ENCODE peak calls at places on chromosomes 1 and 21, in six cellular contexts. Z is spleen, F is GM23338, B is heart right ventricle, O is HepG2, G is body of pancreas. V is an unnamed sample.

GRCh38 chr1:54292015-54292739 is 92.2 kb downstream of the MRPL37 start:
- DNase-seq in Z (no peak), B (no peak), O (no peak), F (no peak), G (no peak), V (no peak)

GRCh38 chr1:207817166-207817565 is 65.3 kb downstream of the CD46 start:
- DNase-seq in F (no peak), B (no peak), Z (no peak), G (no peak), O (no peak), V (no peak)

GRCh38 chr1:36638268-36638667 is 155.6 kb upstream of the CSF3R start:
- DNase-seq in F (no peak), G (no peak), O (no peak), Z (no peak), B (no peak), V (no peak)

GRCh38 chr1:45685308-45686080 is 839 bp downstream of the GPBP1L1 start:
- DNase-seq in F (peak), Z (no peak), O (no peak), G (no peak), B (no peak), V (peak)

GRCh38 chr1:169964206-169964605 is 70.5 kb upstream of the SCYL3 start:
- DNase-seq in F (no peak), Z (no peak), B (no peak), O (no peak), G (no peak), V (no peak)

GRCh38 chr1:197393105-197393504 is 125.1 kb downstream of the CRB1 start:
- DNase-seq in F (peak), G (no peak), O (no peak), B (no peak), Z (no peak), V (no peak)

GRCh38 chr1:206954616-206955342 is 8.5 kb upstream of the PIGR start:
- DNase-seq in Z (no peak), O (no peak), F (no peak), B (no peak), G (no peak), V (no peak)

GRCh38 chr1:199954701-199955100 is 72.8 kb upstream of the NR5A2 start:
- DNase-seq in Z (peak), O (peak), B (no peak), G (peak), F (peak), V (no peak)

GRCh38 chr1:2990376-2991115 is 30.7 kb upstream of the ACTRT2 start:
- DNase-seq in B (no peak), O (no peak), G (peak), F (no peak), Z (peak), V (no peak)

GRCh38 chr1:54117815-54118563 is 34.8 kb downstream of the CDCP2 start:
- DNase-seq in G (no peak), B (no peak), Z (peak), O (no peak), F (no peak), V (no peak)

GRCh38 chr1:206725053-206725963 is 40.6 kb downstream of the MAPKAPK2 start:
- DNase-seq in G (peak), O (peak), Z (no peak), F (peak), B (no peak), V (no peak)

GRCh38 chr1:5985250-5985649 is 7.0 kb downstream of the NPHP4 start:
- DNase-seq in B (no peak), F (no peak), G (no peak), Z (peak), O (no peak), V (no peak)

GRCh38 chr1:30749691-30750583 is 7.6 kb downstream of the LAPTM5 start:
- DNase-seq in Z (peak), O (no peak), F (no peak), B (no peak), G (no peak), V (no peak)

DNA sequence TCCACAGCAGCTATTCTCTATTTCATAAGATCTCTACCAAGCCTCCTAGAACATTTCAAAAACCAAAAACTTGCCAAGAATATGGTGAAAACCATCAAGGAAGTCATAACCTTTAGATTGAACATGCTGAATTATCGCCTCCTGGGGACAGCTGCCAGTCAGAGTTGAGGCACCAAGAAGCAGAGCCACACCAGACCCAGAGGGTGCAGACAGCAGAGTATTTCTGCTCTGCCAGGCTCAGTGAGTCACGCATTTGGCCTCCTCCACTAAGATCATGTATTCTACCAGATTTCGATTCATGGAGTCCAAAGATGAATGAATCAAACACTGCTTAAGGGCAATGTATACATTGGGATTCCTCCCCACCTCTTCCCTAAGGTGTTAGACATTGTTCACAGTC is 2.1 kb downstream of the F3 start:
- DNase-seq in B (no peak), F (no peak), O (no peak), Z (no peak), G (no peak), V (no peak)
- H3K27ac ChIP-seq in B (peak), F (no peak), O (no peak), Z (no peak), G (no peak), V (peak)

GRCh38 chr21:20998886-20999285 is 677 bp downstream of the NCAM2 start:
- DNase-seq in F (no peak), Z (no peak), O (no peak), G (no peak), B (no peak), V (no peak)
- H3K4me3 ChIP-seq in F (peak), Z (peak), O (peak), G (peak), B (peak), V (peak)

GRCh38 chr1:183470961-183471747 is 1.1 kb upstream of the SMG7 start:
- DNase-seq in Z (peak), F (peak), G (peak), B (peak), O (peak), V (peak)

GRCh38 chr1:183471748-183472487 is 381 bp upstream of the SMG7 start:
- DNase-seq in F (peak), B (peak), O (peak), G (peak), Z (peak), V (peak)

GRCh38 chr1:183470147-183470960 is 1.9 kb upstream of the SMG7 start:
- DNase-seq in B (peak), F (peak), Z (peak), G (peak), O (peak), V (peak)

GRCh38 chr1:183472488-183473285 is at the start of gene SMG7:
- DNase-seq in G (no peak), B (peak), Z (peak), O (no peak), F (peak), V (peak)

DNA sequence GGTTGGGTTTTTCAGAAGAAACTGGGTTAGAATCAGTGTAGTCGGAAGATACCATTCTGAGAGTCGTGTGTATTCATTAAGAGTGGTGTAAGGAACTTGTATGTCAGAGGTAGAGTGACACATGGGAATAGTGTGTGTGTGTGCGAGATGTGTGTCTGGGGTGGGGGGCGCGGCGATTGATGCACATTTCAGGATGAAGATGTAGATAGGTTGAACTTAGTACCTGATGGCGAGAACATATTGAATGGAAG is 912 bp downstream of the SMG7 start:
- DNase-seq in O (no peak), Z (no peak), B (no peak), G (no peak), F (no peak), V (no peak)
- H3K27ac ChIP-seq in O (peak), Z (no peak), B (peak), G (peak), F (no peak), V (no peak)

GRCh38 chr1:29410476-29410875 is 174.2 kb downstream of the PTPRU start:
- DNase-seq in G (no peak), F (no peak), O (no peak), Z (no peak), B (no peak), V (no peak)
- H3K4me3 ChIP-seq in G (no peak), F (no peak), O (no peak), Z (no peak), B (no peak), V (no peak)

GRCh38 chr1:222641269-222641948 is 23.5 kb downstream of the MIA3 start:
- DNase-seq in O (no peak), Z (no peak), B (no peak), F (peak), G (no peak), V (no peak)
- H3K27ac ChIP-seq in O (no peak), Z (no peak), B (no peak), F (no peak), G (no peak), V (no peak)

GRCh38 chr1:109959632-109959973 is 25.0 kb upstream of the AHCYL1 start:
- DNase-seq in B (no peak), O (no peak), F (no peak), Z (no peak), G (no peak), V (no peak)
- H3K4me3 ChIP-seq in B (no peak), O (peak), F (no peak), Z (no peak), G (no peak), V (no peak)

GRCh38 chr1:246725191-246725590 is 982 bp downstream of the SCCPDH start:
- DNase-seq in B (no peak), Z (no peak), G (no peak), O (no peak), F (no peak), V (no peak)

GRCh38 chr1:246728311-246728710 is 4.1 kb downstream of the SCCPDH start:
- DNase-seq in G (no peak), F (no peak), B (no peak), O (no peak), Z (no peak), V (no peak)

GRCh38 chr1:246727594-246727993 is 3.4 kb downstream of the SCCPDH start:
- DNase-seq in Z (no peak), F (no peak), B (no peak), O (no peak), G (no peak), V (no peak)

GRCh38 chr1:246726255-246726679 is 2.1 kb downstream of the SCCPDH start:
- DNase-seq in B (no peak), O (no peak), Z (no peak), G (peak), F (no peak), V (no peak)

GRCh38 chr1:246726881-246727280 is 2.7 kb downstream of the SCCPDH start:
- DNase-seq in B (no peak), Z (no peak), F (no peak), G (no peak), O (no peak), V (no peak)
- H3K27ac ChIP-seq in B (peak), Z (no peak), F (no peak), G (peak), O (peak), V (peak)

GRCh38 chr1:158836038-158836437 is 4.9 kb downstream of the MNDA start:
- DNase-seq in Z (no peak), G (no peak), O (no peak), B (no peak), F (no peak), V (no peak)

GRCh38 chr1:158830074-158830677 is 975 bp upstream of the MNDA start:
- DNase-seq in O (no peak), G (no peak), F (no peak), Z (no peak), B (no peak), V (no peak)

GRCh38 chr1:158833269-158833668 is 2.1 kb downstream of the MNDA start:
- DNase-seq in F (no peak), O (no peak), G (no peak), B (no peak), Z (no peak), V (no peak)

GRCh38 chr1:158830904-158831507 is at the start of gene MNDA:
- DNase-seq in Z (no peak), G (no peak), O (no peak), B (no peak), F (no peak), V (no peak)
- H3K4me3 ChIP-seq in Z (peak), G (no peak), O (no peak), B (peak), F (no peak), V (no peak)

GRCh38 chr1:233721003-233721595 is 107.2 kb downstream of the KCNK1 start:
- DNase-seq in F (peak), Z (no peak), G (no peak), O (peak), B (no peak), V (no peak)
- H3K27ac ChIP-seq in F (no peak), Z (no peak), G (no peak), O (no peak), B (peak), V (no peak)